ENCODE peak calls at places on chromosomes 13 and 19, in eight cellular contexts. B, W, U, Q, D, A, T and H are unnamed samples.

GRCh38 chr13:114283581-114283980 is 2.2 kb downstream of the UPF3A start:
- DNase-seq in B (peak), W (no peak), U (no peak), Q (no peak), D (no peak), A (no peak), T (no peak), H (no peak)

GRCh38 chr19:3048190-3048533 is 14.1 kb downstream of the TLE5 start:
- DNase-seq in B (no peak), W (no peak), U (no peak), Q (no peak), D (no peak), A (no peak), T (no peak), H (no peak)

GRCh38 chr13:82341116-82341515 is 1541.2 kb downstream of the SLITRK1 start:
- DNase-seq in B (no peak), W (no peak), U (no peak), Q (no peak), D (no peak), A (no peak), T (no peak), H (no peak)

GRCh38 chr13:111382411-111382810 is 62.0 kb downstream of the TEX29 start:
- DNase-seq in B (no peak), W (no peak), U (no peak), Q (no peak), D (no peak), A (no peak), T (no peak), H (no peak)

GRCh38 chr19:16070366-16070990 is 5.8 kb upstream of the TPM4 start:
- DNase-seq in B (no peak), W (peak), U (peak), Q (no peak), D (peak), A (peak), T (no peak), H (no peak)

GRCh38 chr13:59444210-59444857 is 719.4 kb downstream of the DIAPH3 start:
- DNase-seq in B (no peak), W (no peak), U (no peak), Q (no peak), D (no peak), A (no peak), T (no peak), H (no peak)

GRCh38 chr19:42189133-42189532 is 28.3 kb downstream of the DEDD2 start:
- DNase-seq in B (no peak), W (no peak), U (no peak), Q (no peak), D (no peak), A (no peak), T (no peak), H (no peak)

GRCh38 chr13:113926951-113927660 is 46.8 kb downstream of the C13orf46 start:
- DNase-seq in B (no peak), W (no peak), U (no peak), Q (no peak), D (no peak), A (no peak), T (peak), H (no peak)

GRCh38 chr13:36736119-36736726 is 62.4 kb downstream of the SERTM1 start:
- DNase-seq in B (peak), W (peak), U (peak), Q (peak), D (peak), A (peak), T (peak), H (peak)

GRCh38 chr19:33684550-33685303 is 63.0 kb downstream of the CHST8 start:
- DNase-seq in B (no peak), W (no peak), U (no peak), Q (peak), D (no peak), A (no peak), T (peak), H (no peak)

GRCh38 chr13:113629814-113630213 is 28.2 kb downstream of the ATP4B start:
- DNase-seq in B (no peak), W (no peak), U (no peak), Q (no peak), D (no peak), A (no peak), T (no peak), H (no peak)

GRCh38 chr13:45749026-45749759 is 47.1 kb downstream of the CBY2 start:
- DNase-seq in B (no peak), W (no peak), U (no peak), Q (peak), D (no peak), A (no peak), T (no peak), H (no peak)

DNA sequence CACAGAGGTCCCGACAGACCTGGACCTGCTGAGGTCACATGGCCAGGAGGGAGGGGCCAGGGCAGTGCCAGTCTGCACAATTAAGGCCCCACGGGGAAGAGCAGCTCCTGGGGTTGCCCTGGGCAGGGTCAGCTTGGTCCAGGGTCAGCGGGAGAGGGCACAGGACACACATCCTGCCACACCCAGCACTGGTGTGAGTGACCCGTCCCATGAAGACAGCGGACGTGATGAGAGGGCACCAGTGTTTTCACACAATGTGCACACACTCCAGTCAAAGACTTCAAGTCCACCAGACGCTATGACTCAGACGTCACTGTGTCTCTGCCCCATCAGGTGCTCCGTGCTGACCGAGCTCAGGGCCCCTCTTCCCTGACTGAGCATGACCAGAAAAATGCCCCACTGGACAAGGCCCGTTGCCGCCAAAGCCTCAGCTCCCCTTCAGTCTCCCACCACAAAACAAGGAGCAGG is 4.2 kb downstream of the TMEM259 start:
- DNase-seq in B (peak), W (no peak), U (peak), Q (no peak), D (peak), A (no peak), T (no peak), H (no peak)
- TF ChIP-seq EZH2phosphoT487 in B (no peak), W (no peak), U (no peak), Q (no peak), D (no peak), A (no peak), T (no peak), H (no peak)

DNA sequence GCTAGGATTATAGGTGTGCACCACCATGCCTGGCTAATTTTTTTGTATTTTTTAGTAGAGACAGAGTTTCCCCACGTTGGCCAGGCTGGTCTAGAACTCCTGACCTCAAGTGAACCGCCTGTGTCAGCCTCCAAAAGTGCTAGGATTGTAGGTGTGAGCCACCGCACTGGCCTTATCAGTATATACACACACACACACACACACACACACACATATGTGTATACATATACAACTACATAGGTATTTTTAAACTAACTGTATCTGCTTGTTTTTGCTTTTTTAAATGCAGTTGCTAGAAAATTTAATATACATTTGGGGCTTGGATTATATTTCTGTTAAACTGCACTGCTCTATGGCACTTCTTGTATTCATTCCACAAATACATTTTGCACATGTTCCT is 3.1 kb downstream of the CARD8 start:
- DNase-seq in B (no peak), W (no peak), U (no peak), Q (no peak), D (no peak), A (no peak), T (no peak), H (no peak)
- TF ChIP-seq CTCF in B (no peak), W (no peak), U (no peak), Q (no peak), D (no peak), A (no peak), T (no peak), H (no peak)

DNA sequence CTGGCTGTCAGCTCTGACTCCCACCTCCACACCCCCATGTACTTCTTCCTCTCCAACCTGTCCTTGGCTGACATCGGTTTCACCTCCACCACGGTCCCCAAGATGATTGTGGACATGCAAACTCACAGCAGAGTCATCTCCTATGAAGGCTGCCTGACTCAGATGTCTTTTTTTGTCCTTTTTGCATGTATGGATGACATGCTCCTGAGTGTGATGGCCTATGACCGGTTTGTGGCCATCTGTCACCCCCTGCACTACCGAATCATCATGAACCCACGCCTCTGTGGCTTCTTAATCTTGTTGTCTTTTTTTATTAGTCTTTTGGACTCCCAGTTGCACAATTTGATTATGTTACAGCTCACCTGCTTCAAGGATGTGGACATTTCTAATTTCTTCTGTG is 506 bp downstream of the OR7E24 start:
- DNase-seq in B (no peak), W (no peak), U (no peak), Q (no peak), D (peak), A (no peak), T (no peak), H (no peak)
- TF ChIP-seq EZH2phosphoT487 in B (no peak), W (no peak), U (no peak), Q (no peak), D (no peak), A (no peak), T (no peak), H (no peak)

DNA sequence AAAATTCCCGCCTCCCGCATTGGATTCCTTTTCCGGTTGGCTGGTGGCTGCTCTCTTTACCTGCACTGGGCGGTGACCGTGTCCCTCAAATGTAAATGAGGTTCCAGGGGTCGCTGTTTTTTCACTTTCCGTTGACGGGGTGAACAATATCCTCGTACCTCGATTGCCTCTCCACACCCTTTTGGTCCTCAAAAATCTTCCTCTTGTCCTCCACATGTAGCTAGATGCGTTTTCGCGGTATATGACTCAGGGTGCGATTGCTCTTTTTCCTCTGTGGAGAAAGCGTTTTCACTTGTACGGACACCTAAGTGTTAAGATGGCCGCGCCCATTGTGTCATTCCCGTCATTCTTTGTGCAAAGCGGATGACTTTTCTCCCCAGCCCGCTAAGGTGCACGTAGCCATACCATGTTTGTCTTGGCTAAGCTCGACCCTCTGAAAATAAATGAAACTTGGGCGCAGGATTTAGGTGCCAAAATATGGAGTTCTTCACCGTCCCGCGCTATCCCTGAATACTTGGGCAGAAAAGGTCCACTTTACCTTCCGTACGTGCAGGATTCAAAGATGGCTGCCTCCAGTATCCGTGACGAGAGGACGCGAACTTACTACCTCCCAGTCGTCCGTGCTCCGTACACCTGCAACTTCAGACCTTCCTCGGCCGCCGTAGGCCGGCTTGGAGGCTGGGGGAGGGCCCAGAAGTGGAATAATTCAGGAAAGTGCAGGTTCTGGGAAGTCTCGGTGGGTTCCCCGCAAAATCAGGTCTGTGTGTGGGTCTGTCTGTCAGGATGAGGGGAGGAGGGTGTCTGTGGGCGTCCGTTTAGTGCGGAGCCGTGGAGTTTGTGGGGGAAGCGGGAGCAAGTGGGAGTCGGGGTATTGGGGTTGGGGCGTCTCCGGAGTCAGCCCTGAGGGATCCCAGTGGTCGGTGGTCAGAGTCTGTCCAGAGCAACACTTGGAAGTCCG is at the start of gene ZNF613:
- DNase-seq in B (peak), W (peak), U (peak), Q (peak), D (peak), A (peak), T (peak), H (peak)
- TF ChIP-seq CTCF in B (peak), W (peak), U (no peak), Q (peak), D (peak), A (peak), T (peak), H (peak)

DNA sequence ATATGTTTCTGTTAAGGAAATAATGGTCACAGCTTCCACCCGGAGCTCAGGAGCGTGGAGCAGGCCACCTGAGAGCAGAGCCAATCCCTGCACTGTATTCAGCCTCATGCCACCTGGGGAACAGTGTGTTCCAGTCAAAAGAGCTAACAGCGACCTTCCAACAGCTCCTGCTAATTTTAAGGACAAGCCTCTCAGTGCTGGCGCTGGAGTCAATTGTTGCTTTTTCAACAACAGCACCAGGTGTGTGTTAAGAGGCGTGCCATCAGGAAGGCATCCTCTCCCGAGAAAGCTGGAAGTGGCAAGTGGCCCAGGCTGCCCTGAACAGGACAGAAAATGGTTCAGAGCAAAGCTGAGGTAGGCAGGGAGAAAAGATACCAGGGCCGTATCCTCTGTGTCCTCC is 102.0 kb downstream of the CACNA1A start:
- DNase-seq in B (no peak), W (no peak), U (no peak), Q (no peak), D (no peak), A (no peak), T (no peak), H (no peak)
- TF ChIP-seq EZH2phosphoT487 in B (no peak), W (no peak), U (no peak), Q (no peak), D (no peak), A (no peak), T (no peak), H (no peak)